ENCODE peak calls at places on chromosomes 7 and 10, in seven cellular contexts. Z is progenitor cell of endocrine pancreas, T is transverse colon, J is fibroblast of lung, K is endothelial cell, B is foreskin keratinocyte, L is heart left ventricle. N is an unnamed sample.

GRCh38 chr7:98354511-98355249 is 46.2 kb downstream of the BAIAP2L1 start:
- DNase-seq in Z (no peak), T (peak; percentile 83), B (peak; percentile 91), K (no peak), J (peak; percentile 63), L (no peak), N (peak; percentile 95)

GRCh38 chr10:100744980-100745881 is at the start of gene PAX2:
- DNase-seq in J (no peak), T (no peak), Z (no peak), K (no peak), L (no peak), B (no peak), N (no peak)

GRCh38 chr7:122199171-122199570 is 55.1 kb upstream of the AASS start:
- DNase-seq in J (no peak), L (no peak), Z (no peak), T (no peak), K (no peak), B (peak; percentile 71), N (peak; percentile 80)

GRCh38 chr10:100996678-100997363 is 2.8 kb upstream of the LZTS2 start:
- DNase-seq in L (no peak), T (peak; percentile 55), Z (no peak), B (no peak), K (peak; percentile 51), J (no peak), N (no peak)

GRCh38 chr10:117496616-117497028 is 45.9 kb upstream of the EMX2 start:
- DNase-seq in J (peak; percentile 71), L (peak; percentile 62), B (peak; percentile 73), Z (peak; percentile 67), K (peak; percentile 92), T (peak; percentile 81), N (peak; percentile 72)

GRCh38 chr10:71927669-71928592 is 36.3 kb upstream of the CHST3 start:
- DNase-seq in K (no peak), J (peak; percentile 42), L (no peak), Z (no peak), T (no peak), B (peak; percentile 50), N (peak; percentile 53)

GRCh38 chr7:2732959-2733584 is 45.1 kb downstream of the AMZ1 start:
- DNase-seq in Z (no peak), J (peak; percentile 63), T (peak; percentile 46), L (peak; percentile 66), B (peak; percentile 18), K (no peak), N (peak; percentile 77)

GRCh38 chr10:43963379-43963778 is 314.7 kb upstream of the ZNF32 start:
- DNase-seq in K (no peak), J (no peak), T (no peak), Z (no peak), B (no peak), L (no peak), N (no peak)

GRCh38 chr10:45375716-45376231 is 1.8 kb downstream of the ALOX5 start:
- DNase-seq in T (no peak), Z (no peak), B (no peak), K (no peak), J (no peak), L (no peak), N (no peak)

GRCh38 chr10:11386044-11386443 is 225.4 kb downstream of the USP6NL start:
- DNase-seq in T (no peak), B (no peak), L (no peak), J (no peak), K (no peak), Z (no peak), N (no peak)

GRCh38 chr10:22489467-22489866 is 144.2 kb downstream of the SPAG6 start:
- DNase-seq in K (no peak), T (no peak), L (no peak), B (no peak), Z (no peak), J (no peak), N (peak; percentile 73)

GRCh38 chr7:84248843-84249242 is 54.3 kb upstream of the SEMA3A start:
- DNase-seq in B (no peak), L (no peak), Z (no peak), T (no peak), J (no peak), K (no peak), N (no peak)

GRCh38 chr10:132255489-132256344 is 52.0 kb downstream of the STK32C start:
- DNase-seq in L (no peak), T (no peak), B (no peak), J (no peak), K (no peak), Z (no peak), N (no peak)

GRCh38 chr10:118781536-118781935 is 26.8 kb upstream of the CACUL1 start:
- DNase-seq in L (no peak), K (no peak), B (no peak), T (no peak), Z (no peak), J (no peak), N (no peak)

GRCh38 chr10:125037145-125037544 is 95.2 kb downstream of the ZRANB1 start:
- DNase-seq in Z (no peak), J (peak; percentile 79), K (no peak), L (no peak), T (peak; percentile 46), B (peak; percentile 85), N (peak; percentile 92)

GRCh38 chr7:153515359-153515758 is 536.8 kb upstream of the DPP6 start:
- DNase-seq in Z (no peak), T (no peak), L (no peak), B (no peak), K (no peak), J (no peak), N (no peak)

GRCh38 chr7:131225619-131226101 is 102.0 kb upstream of the MKLN1 start:
- DNase-seq in Z (no peak), J (peak; percentile 52), K (no peak), L (peak; percentile 42), B (no peak), T (peak; percentile 73), N (peak; percentile 29)

GRCh38 chr10:6299234-6299633 is 96.5 kb downstream of the PFKFB3 start:
- DNase-seq in K (no peak), L (no peak), B (peak; percentile 98), J (no peak), Z (peak; percentile 30), T (peak; percentile 17), N (peak; percentile 99)

GRCh38 chr10:132158122-132158741 is 28.5 kb upstream of the DPYSL4 start:
- DNase-seq in K (no peak), T (no peak), L (no peak), B (no peak), Z (no peak), J (no peak), N (no peak)

GRCh38 chr7:54961391-54961790 is 57.4 kb upstream of the EGFR start:
- DNase-seq in L (no peak), B (peak; percentile 70), T (no peak), J (peak; percentile 18), Z (no peak), K (no peak), N (peak; percentile 69)

GRCh38 chr10:6046458-6047325 is 15.5 kb downstream of the IL2RA start:
- DNase-seq in T (no peak), J (no peak), Z (no peak), K (no peak), B (no peak), L (peak; percentile 2), N (no peak)

GRCh38 chr7:154914580-154915380 is 88.1 kb downstream of the PAXIP1 start:
- DNase-seq in L (no peak), J (no peak), K (no peak), Z (no peak), B (no peak), T (no peak), N (no peak)
- TF ChIP-seq CTCF in L (no peak), J (no peak), K (no peak), Z (no peak), B (no peak), T (no peak), N (no peak)

GRCh38 chr7:134315679-134316538 is 821 bp downstream of the SLC35B4 start:
- DNase-seq in Z (no peak), L (no peak), K (no peak), T (no peak), B (peak; percentile 24), J (peak; percentile 31), N (peak; percentile 12)

GRCh38 chr7:134318443-134318842 is 1.7 kb upstream of the SLC35B4 start:
- DNase-seq in J (no peak), B (no peak), L (no peak), Z (no peak), K (no peak), T (no peak), N (no peak)

GRCh38 chr7:134313543-134313942 is 3.2 kb downstream of the SLC35B4 start:
- DNase-seq in B (no peak), K (no peak), L (no peak), Z (no peak), J (no peak), T (peak; percentile 19), N (no peak)

GRCh38 chr7:134317434-134317833 is 704 bp upstream of the SLC35B4 start:
- DNase-seq in B (no peak), Z (no peak), T (no peak), K (no peak), J (no peak), L (no peak), N (no peak)

DNA sequence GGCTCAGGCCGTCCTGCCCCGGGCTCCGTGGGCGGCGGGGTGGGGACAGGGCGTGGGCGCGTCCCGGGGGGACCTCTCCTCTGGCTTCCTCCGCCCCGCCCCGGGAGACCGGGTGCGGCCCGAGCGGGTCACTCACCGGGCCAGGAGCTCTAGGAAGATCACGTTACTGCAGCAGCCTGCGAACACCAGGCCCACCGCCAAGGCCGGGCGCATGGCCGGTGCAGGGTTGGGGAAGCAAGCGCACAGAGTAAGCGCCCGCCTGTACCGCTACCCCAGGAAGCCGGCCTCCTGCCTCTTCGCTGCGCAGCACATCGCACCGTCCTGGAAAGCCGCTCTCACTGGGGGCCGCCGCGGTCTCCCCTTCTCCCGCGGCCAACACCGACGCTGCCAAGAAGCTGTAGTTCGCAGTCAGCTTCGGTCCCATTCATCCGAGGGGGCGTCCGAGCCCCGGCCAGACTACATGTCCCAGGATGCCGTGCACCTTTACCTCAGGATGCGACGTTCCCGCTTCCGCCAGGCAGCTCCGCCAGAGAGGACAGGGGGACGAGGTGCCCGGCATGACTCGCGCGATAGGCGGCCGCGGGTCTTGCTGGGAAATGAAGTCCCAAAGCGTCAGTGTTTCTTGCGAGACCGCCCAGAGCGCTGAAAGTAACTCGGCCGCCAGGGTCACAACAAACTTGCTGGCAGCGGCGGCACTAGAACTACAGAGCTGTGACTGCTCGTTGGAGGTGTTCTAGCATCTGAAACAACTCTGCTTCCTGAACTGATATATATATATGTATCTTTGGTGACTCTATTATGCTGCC is at the start of gene SLC35B4:
- DNase-seq in T (peak; percentile 97), J (peak; percentile 96), B (peak; percentile 93), Z (peak; percentile 95), L (peak; percentile 97), K (peak; percentile 93), N (peak; percentile 94)
- TF ChIP-seq CTCF in T (peak; percentile 47), J (no peak), B (peak; percentile 47), Z (peak; percentile 38), L (peak; percentile 16), K (peak; percentile 16), N (peak; percentile 32)

GRCh38 chr10:59880019-59880717 is 26.2 kb downstream of the CCDC6 start:
- DNase-seq in B (no peak), L (no peak), J (no peak), T (no peak), K (no peak), Z (no peak), N (no peak)
- TF ChIP-seq CTCF in B (no peak), L (no peak), J (no peak), T (no peak), K (no peak), Z (no peak), N (no peak)

DNA sequence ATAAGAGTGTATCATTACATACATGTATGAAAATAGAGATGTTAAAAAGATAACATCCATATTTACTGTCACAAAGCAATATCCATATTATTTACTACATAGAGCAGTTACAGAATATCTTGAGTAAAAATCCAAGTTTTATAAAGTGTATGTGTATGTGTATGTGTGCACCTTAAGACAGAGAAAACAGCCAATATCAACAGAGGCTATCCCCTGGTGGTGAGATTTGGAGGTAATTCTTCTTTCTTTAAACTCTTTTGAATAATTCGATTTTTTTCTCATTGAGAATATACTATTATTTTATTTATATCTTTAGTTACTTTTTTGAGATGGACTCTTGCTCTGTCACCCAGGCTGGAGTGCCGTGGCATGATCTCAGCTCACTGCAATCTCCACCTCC is 18.4 kb downstream of the TRDMT1 start:
- DNase-seq in Z (no peak), J (no peak), L (no peak), B (no peak), K (no peak), T (no peak), N (no peak)
- TF ChIP-seq CTCF in Z (peak; percentile 26), J (no peak), L (no peak), B (peak; percentile 54), K (peak; percentile 62), T (peak; percentile 8), N (peak; percentile 8)